ENCODE peak calls at places on chromosomes 6 and 20, in seven cellular contexts. B is GM12865, L is neural crest cell, V is IMR-90, J is mammary epithelial cell, G is fibroblast of lung, C is type B pancreatic cell. X is an unnamed sample.

GRCh38 chr6:163137504-163137903 is 277.0 kb upstream of the QKI start:
- DNase-seq in J (no peak), L (no peak), G (no peak), V (no peak), B (no peak), C (no peak), X (peak; percentile 75)

GRCh38 chr6:168198302-168199180 is 119.5 kb upstream of the FRMD1 start:
- DNase-seq in L (no peak), J (no peak), C (no peak), V (no peak), G (no peak), B (no peak), X (peak; percentile 57)

GRCh38 chr20:50360218-50360672 is 149.9 kb upstream of the PTPN1 start:
- DNase-seq in G (no peak), C (no peak), L (no peak), J (no peak), V (no peak), B (no peak), X (no peak)

GRCh38 chr20:38957477-38957876 is 4.7 kb upstream of the DHX35 start:
- DNase-seq in C (no peak), G (no peak), L (no peak), J (no peak), B (no peak), V (no peak), X (no peak)

GRCh38 chr6:154319231-154319858 is 37.3 kb downstream of the IPCEF1 start:
- DNase-seq in G (peak; percentile 72), B (no peak), L (no peak), J (no peak), V (peak; percentile 88), C (no peak), X (no peak)

GRCh38 chr20:23084845-23085355 is 1.2 kb downstream of the CD93 start:
- DNase-seq in B (no peak), V (no peak), J (no peak), G (no peak), L (no peak), C (no peak), X (no peak)

GRCh38 chr20:43229696-43230095 is 40.0 kb upstream of the PTPRT start:
- DNase-seq in B (no peak), J (no peak), G (no peak), C (no peak), V (no peak), L (no peak), X (no peak)

GRCh38 chr6:143872211-143872610 is 7.9 kb downstream of the ZC2HC1B start:
- DNase-seq in G (no peak), L (no peak), V (peak; percentile 29), J (no peak), C (no peak), B (peak; percentile 58), X (no peak)

GRCh38 chr6:68559716-68560115 is 75.4 kb upstream of the ADGRB3 start:
- DNase-seq in L (peak; percentile 34), G (peak; percentile 24), B (no peak), C (no peak), J (no peak), V (no peak), X (no peak)

GRCh38 chr20:2292711-2293110 is 3.1 kb upstream of the TGM3 start:
- DNase-seq in J (no peak), L (no peak), G (no peak), B (no peak), V (no peak), C (no peak), X (no peak)

GRCh38 chr6:117601811-117602150 is 530 bp downstream of the GOPC start:
- DNase-seq in G (no peak), B (peak; percentile 51), J (peak; percentile 27), C (no peak), L (no peak), V (no peak), X (no peak)

GRCh38 chr6:26657268-26657667 is 2.3 kb downstream of the ZNF322 start:
- DNase-seq in J (no peak), L (no peak), G (no peak), B (no peak), V (no peak), C (no peak), X (no peak)

GRCh38 chr6:26659042-26659359 is 545 bp downstream of the ZNF322 start:
- DNase-seq in C (no peak), L (no peak), G (no peak), J (peak; percentile 16), B (no peak), V (no peak), X (no peak)

DNA sequence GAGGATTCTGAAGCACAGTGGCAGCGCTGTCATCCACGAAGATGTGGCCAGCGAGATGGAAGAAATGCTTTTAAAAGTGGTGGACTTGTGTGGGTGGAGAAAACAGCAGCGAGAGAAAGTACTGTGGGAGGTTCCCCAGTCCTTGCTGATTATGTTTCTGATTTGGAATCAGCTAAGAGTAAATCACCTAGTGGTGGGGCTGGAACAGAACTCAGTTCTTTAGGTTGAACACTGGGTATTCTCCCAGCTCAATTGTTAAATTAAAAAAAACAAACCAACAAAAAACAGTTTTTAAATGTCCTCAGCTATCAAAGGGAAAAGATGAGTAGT is 515 bp upstream of the ZNF322 start:
- DNase-seq in J (no peak), B (peak; percentile 46), C (no peak), G (peak; percentile 48), V (peak; percentile 33), L (no peak), X (no peak)
- TF ChIP-seq CTCF in J (no peak), B (peak; percentile 19), C (peak; percentile 65), G (peak; percentile 7), V (no peak), L (peak; percentile 52), X (peak; percentile 37)

GRCh38 chr20:53194891-53195290 is 222.7 kb downstream of the TSHZ2 start:
- DNase-seq in B (no peak), L (no peak), V (no peak), J (no peak), C (no peak), G (no peak), X (no peak)

GRCh38 chr20:53201588-53201987 is 229.4 kb downstream of the TSHZ2 start:
- DNase-seq in V (no peak), C (no peak), L (no peak), B (no peak), J (no peak), G (no peak), X (no peak)

GRCh38 chr20:53194310-53194709 is 222.2 kb downstream of the TSHZ2 start:
- DNase-seq in B (no peak), L (no peak), J (no peak), C (no peak), G (no peak), V (no peak), X (no peak)

GRCh38 chr20:53191957-53192356 is 219.8 kb downstream of the TSHZ2 start:
- DNase-seq in B (no peak), L (no peak), G (no peak), J (no peak), V (no peak), C (no peak), X (no peak)

DNA sequence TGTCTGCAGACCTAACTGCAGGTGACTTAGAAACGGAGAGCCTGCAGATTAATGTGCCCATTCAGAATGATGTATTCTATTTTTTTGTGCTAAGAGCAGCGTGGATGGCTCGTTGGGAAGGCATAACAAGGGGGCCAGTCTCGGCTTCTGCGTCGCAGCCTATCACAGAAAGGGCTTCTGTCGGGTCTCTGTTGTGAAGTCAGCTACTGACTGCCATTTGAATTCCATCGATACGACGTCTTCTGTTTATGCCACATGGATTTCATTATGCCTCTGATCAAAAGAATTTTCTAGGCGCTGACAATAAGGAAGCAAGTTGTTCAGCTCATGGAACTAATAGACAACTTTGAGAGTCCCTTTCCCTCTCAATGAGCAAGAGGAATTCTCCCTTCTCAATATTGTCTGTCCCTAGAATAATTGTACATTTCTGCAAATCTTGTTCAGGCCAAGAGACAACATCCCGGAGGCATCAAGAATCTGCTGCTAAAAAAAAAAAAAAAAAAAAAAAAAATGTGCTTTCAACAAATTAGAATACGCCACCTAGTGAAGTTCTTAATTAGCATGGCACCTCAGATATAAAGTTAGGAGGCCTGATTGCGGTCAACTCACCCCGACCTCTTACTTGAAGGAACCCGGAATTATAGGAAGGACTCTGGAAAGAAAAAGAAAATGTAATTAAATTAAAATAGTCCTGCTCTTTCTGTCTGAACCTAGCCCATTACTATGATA is 223.9 kb downstream of the TSHZ2 start:
- DNase-seq in G (peak; percentile 30), B (no peak), L (no peak), J (no peak), V (no peak), C (no peak), X (no peak)
- TF ChIP-seq CTCF in G (no peak), B (no peak), L (no peak), J (peak; percentile 19), V (no peak), C (no peak), X (no peak)

GRCh38 chr20:62409935-62410741 is 3.1 kb upstream of the CABLES2 start:
- DNase-seq in C (no peak), J (no peak), L (peak; percentile 65), V (no peak), B (no peak), G (peak; percentile 16), X (no peak)
- TF ChIP-seq CTCF in C (peak; percentile 78), J (peak; percentile 16), L (peak; percentile 68), V (peak; percentile 52), B (peak; percentile 48), G (peak; percentile 42), X (peak; percentile 61)

DNA sequence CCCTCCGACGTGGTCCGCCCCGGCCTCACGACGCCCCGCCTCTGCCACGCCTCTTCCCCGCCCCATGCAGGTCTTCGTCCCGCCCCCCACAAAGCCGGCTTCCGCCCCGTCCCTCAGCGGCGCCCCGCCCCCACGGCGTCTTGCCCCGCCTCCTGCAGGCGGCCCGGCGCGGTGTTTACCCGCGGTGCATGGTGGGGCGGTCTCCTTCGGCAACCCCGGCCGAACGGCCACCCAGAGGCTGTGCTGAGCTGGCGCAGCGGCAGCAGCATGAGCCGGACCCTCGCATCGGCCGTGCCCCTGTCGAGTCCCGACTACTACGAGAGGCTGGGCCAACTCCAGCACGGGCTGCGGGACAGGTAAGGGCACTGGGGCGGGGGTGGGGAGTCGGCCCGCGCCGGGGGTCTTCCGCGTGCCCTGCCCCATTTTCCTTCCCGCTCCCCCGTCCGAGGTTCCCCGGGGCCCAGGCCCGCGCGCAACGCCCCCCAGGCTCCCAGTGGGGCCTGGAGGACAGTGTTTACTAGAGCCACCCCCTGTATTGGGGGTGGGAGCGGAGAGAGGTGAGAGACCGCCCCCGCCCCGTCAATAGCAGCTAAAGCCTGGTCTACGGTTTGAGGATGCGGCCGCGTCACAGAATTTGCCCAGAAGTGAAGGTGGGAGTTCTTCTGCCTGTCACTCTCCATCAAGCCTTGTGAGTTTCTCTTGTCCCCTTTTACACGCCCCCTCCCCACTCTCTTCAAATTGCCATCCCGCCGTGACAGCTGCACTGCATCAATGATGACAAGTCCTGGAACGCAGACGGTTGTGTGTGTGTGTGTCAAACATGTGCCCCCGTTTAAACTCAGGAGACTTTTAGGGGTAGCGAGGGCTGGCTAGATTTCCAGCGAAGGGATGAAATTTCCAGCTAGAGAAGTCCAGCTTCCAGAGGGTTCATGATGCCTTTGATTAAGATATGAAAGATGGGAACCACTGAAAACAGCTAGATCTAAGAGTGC is at the start of gene KIZ:
- DNase-seq in J (peak; percentile 93), G (peak; percentile 93), B (peak; percentile 98), V (peak; percentile 92), C (peak; percentile 99), L (peak; percentile 99), X (peak; percentile 99)
- TF ChIP-seq CTCF in J (peak; percentile 28), G (peak; percentile 18), B (peak; percentile 37), V (peak; percentile 32), C (peak; percentile 66), L (peak; percentile 54), X (peak; percentile 28)